ENCODE peak calls at places on chromosomes 16 and 17, in seven cellular contexts. R is tibial artery, E is esophagus muscularis mucosa, U is putamen, S is NCI-H226, B is fibroblast of pulmonary artery, K is neural progenitor cell. H is an unnamed sample.

GRCh38 chr16:456891-457483 is 31.5 kb downstream of the RAB11FIP3 start:
- DNase-seq in S (peak), K (no peak), E (no peak), U (no peak), R (peak), B (peak), H (no peak)

GRCh38 chr16:78505544-78506371 is 406.3 kb downstream of the WWOX start:
- DNase-seq in R (peak), U (peak), B (no peak), E (no peak), S (no peak), K (no peak), H (no peak)

GRCh38 chr17:38465420-38466345 is 37.4 kb downstream of the ARHGAP23 start:
- DNase-seq in K (no peak), R (peak), E (no peak), U (no peak), B (peak), S (peak), H (no peak)

GRCh38 chr17:37702605-37703004 is 42.3 kb downstream of the HNF1B start:
- DNase-seq in S (peak), B (peak), E (no peak), R (no peak), U (no peak), K (no peak), H (no peak)

GRCh38 chr17:82569621-82570020 is 50.1 kb downstream of the FOXK2 start:
- DNase-seq in R (no peak), E (no peak), K (no peak), S (no peak), U (no peak), B (no peak), H (no peak)

GRCh38 chr16:10240854-10241613 is 58.8 kb upstream of the GRIN2A start:
- DNase-seq in K (no peak), B (no peak), S (peak), U (no peak), E (no peak), R (no peak), H (no peak)

GRCh38 chr17:70184770-70185169 is 15.4 kb downstream of the KCNJ2 start:
- DNase-seq in E (no peak), S (no peak), K (no peak), U (no peak), B (peak), R (no peak), H (no peak)

GRCh38 chr17:33072421-33073175 is 81.0 kb downstream of the SPACA3 start:
- DNase-seq in S (peak), E (no peak), R (no peak), B (peak), U (no peak), K (no peak), H (no peak)

GRCh38 chr16:78405833-78406232 is 306.4 kb downstream of the WWOX start:
- DNase-seq in S (no peak), R (no peak), U (no peak), K (no peak), E (no peak), B (no peak), H (no peak)

GRCh38 chr16:75097941-75098897 is 18.4 kb downstream of the LDHD start:
- DNase-seq in B (no peak), U (no peak), S (no peak), E (no peak), R (no peak), K (no peak), H (peak)

GRCh38 chr17:55710410-55710809 is 12.3 kb downstream of the TMEM100 start:
- DNase-seq in R (no peak), U (no peak), B (peak), E (no peak), K (no peak), S (no peak), H (no peak)

GRCh38 chr16:1333854-1334719 is 642 bp downstream of the BAIAP3 start:
- DNase-seq in E (no peak), R (no peak), U (no peak), K (peak), S (no peak), B (no peak), H (no peak)

GRCh38 chr17:73145641-73146040 is 19.2 kb upstream of the SSTR2 start:
- DNase-seq in R (no peak), B (no peak), U (no peak), S (no peak), E (no peak), K (no peak), H (no peak)

GRCh38 chr16:23587726-23588125 is 8.4 kb downstream of the NDUFAB1 start:
- DNase-seq in E (no peak), U (no peak), K (no peak), B (peak), S (peak), R (no peak), H (no peak)

GRCh38 chr17:1083451-1084187 is 86.7 kb downstream of the TIMM22 start:
- DNase-seq in S (no peak), U (no peak), E (no peak), K (peak), B (no peak), R (no peak), H (no peak)

GRCh38 chr17:78886954-78887353 is 16.0 kb downstream of the CEP295NL start:
- DNase-seq in B (no peak), K (no peak), R (no peak), E (no peak), U (no peak), S (no peak), H (no peak)

GRCh38 chr17:21025446-21025845 is 17.4 kb downstream of the USP22 start:
- DNase-seq in S (no peak), U (no peak), E (no peak), B (no peak), R (no peak), K (no peak), H (no peak)